ENCODE peak calls at places on chromosomes 3 and 15, in ten cellular contexts. R, T, F, G, B, P, D, H, O and K are unnamed samples.

GRCh38 chr3:138257986-138258385 is 70.9 kb downstream of the ARMC8 start:
- DNase-seq in R (no peak), T (no peak), O (no peak), B (no peak), P (no peak), G (no peak), H (no peak), F (no peak), D (no peak), K (no peak)

GRCh38 chr3:30951806-30952205 is 57.3 kb upstream of the GADL1 start:
- DNase-seq in T (no peak), O (peak), D (no peak), P (no peak), H (no peak), G (no peak), B (no peak), F (no peak), R (no peak), K (no peak)

GRCh38 chr3:114538211-114538610 is 244.4 kb downstream of the TIGIT start:
- DNase-seq in G (no peak), D (no peak), H (no peak), B (no peak), T (no peak), R (no peak), O (no peak), F (no peak), P (no peak), K (no peak)

GRCh38 chr3:123313889-123314288 is 112.1 kb downstream of the SEC22A start:
- DNase-seq in H (no peak), O (no peak), R (no peak), D (no peak), P (no peak), B (no peak), G (no peak), T (no peak), F (no peak), K (no peak)

GRCh38 chr3:29533992-29534391 is 253.1 kb downstream of the RBMS3 start:
- DNase-seq in B (no peak), T (no peak), H (no peak), D (no peak), F (no peak), R (no peak), O (no peak), G (no peak), P (no peak), K (no peak)

GRCh38 chr15:47333758-47334157 is 383.5 kb upstream of the SEMA6D start:
- DNase-seq in G (no peak), P (no peak), T (no peak), F (no peak), R (no peak), H (no peak), O (no peak), B (no peak), D (peak), K (no peak)

GRCh38 chr3:125132815-125133214 is 77.0 kb upstream of the HEG1 start:
- DNase-seq in D (no peak), H (no peak), T (no peak), G (no peak), R (peak), B (no peak), O (no peak), F (no peak), P (no peak), K (no peak)

GRCh38 chr3:40120816-40121215 is 188.7 kb upstream of the EIF1B start:
- DNase-seq in T (no peak), G (no peak), P (no peak), R (no peak), O (no peak), B (peak), H (no peak), F (no peak), D (no peak), K (no peak)

GRCh38 chr3:34175636-34176186 is 377.3 kb downstream of the PDCD6IP start:
- DNase-seq in O (peak), D (no peak), H (no peak), R (no peak), T (no peak), F (no peak), G (no peak), P (no peak), B (no peak), K (no peak)

GRCh38 chr3:32459474-32459873 is 43.2 kb downstream of the CMTM6 start:
- DNase-seq in O (no peak), T (no peak), P (no peak), D (no peak), R (no peak), H (no peak), F (no peak), B (no peak), G (no peak), K (no peak)

GRCh38 chr15:63933522-63933921 is 99.8 kb upstream of the HERC1 start:
- DNase-seq in T (no peak), R (no peak), D (no peak), O (no peak), G (no peak), P (no peak), H (no peak), B (peak), F (no peak), K (peak)

GRCh38 chr3:13251166-13251892 is 168.8 kb downstream of the NUP210 start:
- DNase-seq in O (no peak), P (no peak), T (no peak), R (no peak), F (no peak), B (no peak), D (no peak), G (no peak), H (no peak), K (no peak)

GRCh38 chr3:127445581-127446368 is 144.8 kb downstream of the TPRA1 start:
- DNase-seq in T (no peak), D (peak), O (no peak), H (peak), F (no peak), G (no peak), P (no peak), B (no peak), R (no peak), K (no peak)

GRCh38 chr15:63597033-63597790 is at the start of gene FBXL22:
- DNase-seq in P (peak), D (no peak), G (peak), O (peak), T (no peak), B (no peak), H (peak), F (no peak), R (no peak), K (no peak)

GRCh38 chr3:177337548-177338331 is 140.5 kb upstream of the TBL1XR1 start:
- DNase-seq in G (no peak), T (no peak), H (no peak), B (peak), D (no peak), P (no peak), R (peak), O (no peak), F (no peak), K (peak)

GRCh38 chr3:78238811-78239210 is 1198.9 kb downstream of the ROBO2 start:
- DNase-seq in F (no peak), D (no peak), P (no peak), O (no peak), B (no peak), G (no peak), R (no peak), H (no peak), T (no peak), K (no peak)

GRCh38 chr3:58234516-58234931 is 3.1 kb upstream of the ABHD6 start:
- DNase-seq in G (no peak), O (no peak), H (no peak), P (no peak), F (no peak), R (no peak), B (peak), T (no peak), D (no peak), K (no peak)

GRCh38 chr3:38163117-38163870 is 2.0 kb upstream of the OXSR1 start:
- DNase-seq in O (peak), D (no peak), G (no peak), R (no peak), P (no peak), B (no peak), F (peak), H (no peak), T (no peak), K (peak)

GRCh38 chr3:183375337-183375736 is 53.1 kb downstream of the MCF2L2 start:
- DNase-seq in R (no peak), H (no peak), T (no peak), G (no peak), B (no peak), F (no peak), P (no peak), O (no peak), D (no peak), K (no peak)

GRCh38 chr15:98776607-98777281 is 128.4 kb downstream of the IGF1R start:
- DNase-seq in F (no peak), B (no peak), T (peak), H (peak), P (no peak), G (peak), O (no peak), D (no peak), R (peak), K (peak)

GRCh38 chr3:4977001-4977888 is 2.0 kb upstream of the BHLHE40 start:
- DNase-seq in T (peak), O (peak), H (peak), D (peak), F (peak), G (peak), P (peak), R (peak), B (peak), K (peak)

GRCh38 chr3:25532763-25533162 is 104.7 kb downstream of the RARB start:
- DNase-seq in B (peak), R (peak), O (peak), T (no peak), P (no peak), H (no peak), D (no peak), G (no peak), F (no peak), K (peak)
- TF ChIP-seq CTCF in B (peak), R (peak), O (peak), T (no peak), P (peak), H (peak), D (peak), G (peak), F (peak), K (peak)

GRCh38 chr15:92633418-92633817 is 22.2 kb downstream of the FAM174B start:
- DNase-seq in B (no peak), T (no peak), R (no peak), P (no peak), F (no peak), O (no peak), G (no peak), D (no peak), H (no peak), K (no peak)

GRCh38 chr15:92629276-92629974 is 26.1 kb downstream of the FAM174B start:
- DNase-seq in F (no peak), R (no peak), O (no peak), G (no peak), T (no peak), H (peak), D (no peak), B (no peak), P (no peak), K (peak)

GRCh38 chr15:92629975-92630626 is 25.5 kb downstream of the FAM174B start:
- DNase-seq in G (no peak), P (no peak), T (no peak), O (no peak), D (no peak), B (no peak), R (no peak), H (peak), F (no peak), K (peak)

GRCh38 chr15:92633001-92633400 is 22.6 kb downstream of the FAM174B start:
- DNase-seq in T (no peak), B (no peak), F (no peak), P (no peak), O (no peak), G (no peak), H (no peak), D (no peak), R (no peak), K (no peak)

GRCh38 chr15:92631721-92632120 is 23.9 kb downstream of the FAM174B start:
- DNase-seq in D (no peak), B (no peak), G (no peak), P (no peak), R (no peak), H (peak), F (no peak), T (no peak), O (no peak), K (peak)
- TF ChIP-seq CTCF in D (no peak), B (no peak), G (no peak), P (no peak), R (no peak), H (no peak), F (no peak), T (no peak), O (peak), K (peak)

GRCh38 chr3:79726795-79727194 is 41.0 kb downstream of the ROBO1 start:
- DNase-seq in F (no peak), D (no peak), O (no peak), H (no peak), T (no peak), G (no peak), B (no peak), R (no peak), P (no peak), K (no peak)

GRCh38 chr3:79729096-79729495 is 38.7 kb downstream of the ROBO1 start:
- DNase-seq in B (peak), P (no peak), G (peak), D (no peak), O (no peak), H (no peak), F (no peak), R (no peak), T (peak), K (no peak)

DNA sequence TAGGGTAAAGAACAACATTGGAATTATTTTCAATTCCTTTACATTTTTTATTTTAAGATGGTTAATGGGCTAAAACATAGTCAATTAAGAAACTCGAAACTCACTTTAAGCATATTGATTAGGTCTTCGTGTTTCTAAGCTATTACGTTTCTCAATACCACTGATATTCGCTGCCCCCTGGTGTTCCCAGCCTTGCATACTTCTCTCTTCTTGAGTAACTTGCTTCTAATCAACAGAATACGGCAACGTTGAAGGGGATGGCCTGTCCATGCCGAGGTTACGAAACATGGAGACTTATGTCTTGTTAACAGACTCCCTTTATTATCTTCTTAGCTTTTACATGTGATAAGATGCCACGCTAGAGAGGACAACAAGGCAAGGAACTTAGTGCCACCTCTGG is 43.6 kb downstream of the ROBO1 start:
- DNase-seq in B (peak), T (no peak), D (no peak), P (no peak), F (peak), H (no peak), O (peak), G (no peak), R (no peak), K (no peak)
- TF ChIP-seq CTCF in B (no peak), T (no peak), D (no peak), P (no peak), F (peak), H (no peak), O (peak), G (no peak), R (no peak), K (no peak)

GRCh38 chr15:44034933-44035624 is 160.0 kb downstream of the FRMD5 start:
- DNase-seq in R (no peak), B (peak), P (no peak), T (no peak), O (no peak), H (no peak), D (no peak), F (no peak), G (peak), K (no peak)

GRCh38 chr15:44034334-44034733 is 160.7 kb downstream of the FRMD5 start:
- DNase-seq in D (no peak), F (no peak), H (no peak), T (no peak), P (no peak), R (no peak), O (no peak), B (no peak), G (no peak), K (no peak)

GRCh38 chr15:44033894-44034293 is 161.2 kb downstream of the FRMD5 start:
- DNase-seq in R (no peak), O (no peak), T (no peak), H (no peak), B (peak), G (no peak), D (no peak), P (no peak), F (no peak), K (no peak)

GRCh38 chr15:44038801-44039200 is 156.3 kb downstream of the FRMD5 start:
- DNase-seq in O (peak), F (peak), R (no peak), G (no peak), T (no peak), D (no peak), H (no peak), P (no peak), B (no peak), K (no peak)

GRCh38 chr15:44035781-44036699 is 159.0 kb downstream of the FRMD5 start:
- DNase-seq in D (no peak), P (no peak), B (no peak), G (no peak), T (no peak), H (no peak), F (no peak), O (no peak), R (no peak), K (no peak)
- TF ChIP-seq CTCF in D (no peak), P (no peak), B (no peak), G (no peak), T (no peak), H (no peak), F (no peak), O (no peak), R (no peak), K (no peak)

DNA sequence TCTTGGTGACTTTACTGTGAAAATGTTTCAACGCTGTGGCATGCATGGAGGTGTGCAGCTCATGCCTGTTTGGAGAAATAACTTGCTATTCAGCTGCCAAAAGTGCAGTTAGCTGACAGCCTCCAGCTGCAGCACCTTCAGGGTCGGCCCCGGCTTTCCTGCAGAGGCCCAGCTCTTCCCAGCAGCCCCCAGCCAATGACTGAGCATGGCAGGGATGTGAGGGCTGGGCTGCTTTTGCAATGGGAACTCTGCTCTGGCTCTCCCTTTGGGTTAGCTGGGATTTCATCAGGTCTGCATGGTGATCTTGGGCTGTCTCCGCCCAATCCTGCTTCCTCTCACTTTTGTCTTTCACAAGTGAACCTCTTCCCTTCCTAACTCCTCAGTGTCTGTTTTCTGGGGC is 396.6 kb downstream of the EPHB1 start:
- DNase-seq in B (no peak), R (no peak), F (peak), O (no peak), T (no peak), H (no peak), D (no peak), G (no peak), P (no peak), K (no peak)
- TF ChIP-seq CTCF in B (no peak), R (no peak), F (no peak), O (no peak), T (no peak), H (no peak), D (no peak), G (no peak), P (no peak), K (no peak)

DNA sequence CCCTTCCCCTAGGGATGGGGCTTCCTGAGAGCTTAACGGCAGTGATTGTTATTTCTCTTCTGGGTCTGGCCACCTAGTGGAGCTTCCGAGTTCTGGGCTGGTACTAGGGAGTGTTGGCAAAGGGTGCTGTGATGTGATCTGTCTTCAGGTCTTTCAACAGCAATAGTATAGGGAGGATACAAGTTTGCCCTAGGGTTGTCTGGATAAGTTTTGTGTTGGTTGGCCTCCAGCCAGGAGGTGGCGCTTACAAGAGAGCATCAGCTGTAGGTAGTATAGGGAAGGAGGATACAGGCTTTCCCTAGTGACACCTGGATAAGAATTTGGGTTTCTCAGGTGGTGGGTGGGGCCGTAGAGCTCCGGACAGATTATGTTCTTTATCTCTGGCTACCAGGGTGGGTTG is 19.2 kb upstream of the CPOX start:
- DNase-seq in P (peak), H (no peak), O (peak), D (peak), B (peak), T (no peak), R (no peak), G (no peak), F (no peak), K (peak)
- TF ChIP-seq CTCF in P (no peak), H (no peak), O (peak), D (peak), B (no peak), T (no peak), R (no peak), G (peak), F (peak), K (no peak)

DNA sequence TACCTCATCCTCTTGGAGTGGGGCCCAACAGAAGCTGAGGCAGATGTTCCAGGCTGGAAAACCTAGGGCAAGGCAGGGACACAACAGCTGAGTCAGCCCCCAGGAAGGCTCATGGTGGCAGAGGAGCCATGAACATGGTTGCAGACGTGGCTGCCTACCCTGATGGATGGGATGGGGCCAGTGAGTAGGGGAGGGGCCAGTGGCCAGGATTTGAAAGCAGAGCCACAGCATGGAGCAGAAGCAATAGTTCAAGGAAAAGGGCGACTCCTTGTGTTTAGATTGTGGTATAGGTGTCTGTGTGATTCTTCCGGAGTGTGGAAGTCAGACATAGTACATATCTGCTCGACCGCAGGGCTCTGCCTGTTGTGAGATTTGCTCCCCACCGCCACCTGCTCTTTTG is 24.2 kb downstream of the PXYLP1 start:
- DNase-seq in P (no peak), B (peak), F (peak), G (no peak), O (peak), H (no peak), R (peak), T (no peak), D (peak), K (peak)
- TF ChIP-seq CTCF in P (peak), B (no peak), F (peak), G (peak), O (peak), H (peak), R (peak), T (no peak), D (peak), K (peak)

GRCh38 chr3:9399746-9400145 is 2.3 kb downstream of the SETD5 start:
- DNase-seq in B (peak), R (peak), D (peak), H (peak), G (peak), O (peak), T (peak), F (peak), P (peak), K (no peak)
- TF ChIP-seq CTCF in B (no peak), R (no peak), D (no peak), H (peak), G (peak), O (no peak), T (no peak), F (no peak), P (no peak), K (no peak)

GRCh38 chr3:66500575-66501482 is at the start of gene LRIG1:
- DNase-seq in H (peak), R (peak), G (peak), F (peak), P (peak), T (peak), B (peak), D (peak), O (peak), K (peak)

GRCh38 chr3:66502267-66502874 is 1.5 kb upstream of the LRIG1 start:
- DNase-seq in H (no peak), P (no peak), R (no peak), F (no peak), B (no peak), G (no peak), T (no peak), D (no peak), O (no peak), K (no peak)

GRCh38 chr3:66502981-66503380 is 2.2 kb upstream of the LRIG1 start:
- DNase-seq in O (no peak), R (no peak), T (no peak), B (no peak), D (no peak), P (no peak), F (no peak), H (no peak), G (no peak), K (no peak)

GRCh38 chr3:66499881-66500574 is 794 bp downstream of the LRIG1 start:
- DNase-seq in G (peak), H (peak), R (peak), F (peak), P (peak), D (no peak), O (no peak), T (peak), B (peak), K (peak)

GRCh38 chr3:66501483-66502266 is 853 bp upstream of the LRIG1 start:
- DNase-seq in G (no peak), F (no peak), B (no peak), P (no peak), R (no peak), T (peak), D (no peak), O (no peak), H (no peak), K (no peak)
- TF ChIP-seq CTCF in G (no peak), F (no peak), B (no peak), P (no peak), R (no peak), T (no peak), D (no peak), O (peak), H (no peak), K (peak)

GRCh38 chr15:56243774-56244236 is at the start of gene RFX7:
- DNase-seq in G (peak), H (peak), P (peak), T (peak), O (peak), F (peak), R (peak), D (peak), B (peak), K (peak)
- TF ChIP-seq CTCF in G (no peak), H (no peak), P (no peak), T (no peak), O (no peak), F (no peak), R (no peak), D (no peak), B (no peak), K (no peak)